ENCODE peak calls at places on chromosomes 13 and 19, in seven cellular contexts. I, M, K, A, N, P and W are unnamed samples. For H3K4me1, the result is how much of the 10 kb centered on the place peaks cover.

GRCh38 chr13:40665754-40666057 is 735 bp downstream of the FOXO1 start:
- DNase-seq in I (no peak), M (no peak), K (no peak), A (no peak), N (no peak), P (peak), W (no peak)

GRCh38 chr13:82627183-82627582 is 1255.1 kb downstream of the SLITRK1 start:
- DNase-seq in I (no peak), M (peak), K (peak), A (no peak), N (no peak), P (no peak), W (peak)

GRCh38 chr19:45591004-45591637 is 6.5 kb upstream of the OPA3 start:
- DNase-seq in I (peak), M (peak), K (no peak), A (no peak), N (peak), P (no peak), W (no peak)

GRCh38 chr19:994516-994915 is 5.7 kb upstream of the GRIN3B start:
- DNase-seq in I (no peak), M (no peak), K (no peak), A (no peak), N (no peak), P (no peak), W (no peak)

GRCh38 chr13:33153421-33154381 is 131.9 kb downstream of the STARD13 start:
- DNase-seq in I (no peak), M (peak), K (peak), A (peak), N (no peak), P (peak), W (no peak)

GRCh38 chr19:49149652-49150105 is 5.5 kb downstream of the HRC start:
- DNase-seq in I (peak), M (peak), K (peak), A (no peak), N (no peak), P (peak), W (peak)

GRCh38 chr19:5128932-5129389 is 160.0 kb downstream of the KDM4B start:
- DNase-seq in I (no peak), M (no peak), K (peak), A (no peak), N (no peak), P (no peak), W (no peak)

GRCh38 chr13:99648905-99649304 is 147.6 kb downstream of the TM9SF2 start:
- DNase-seq in I (no peak), M (no peak), K (no peak), A (no peak), N (no peak), P (no peak), W (no peak)

GRCh38 chr19:12665646-12666304 is 767 bp downstream of the MAN2B1 start:
- DNase-seq in I (no peak), M (peak), K (no peak), A (no peak), N (peak), P (no peak), W (no peak)

GRCh38 chr13:83881917-83882625 is at the start of gene SLITRK1:
- DNase-seq in I (no peak), M (peak), K (no peak), A (no peak), N (no peak), P (no peak), W (no peak)

GRCh38 chr19:14091086-14091884 is 734 bp upstream of the SAMD1 start:
- DNase-seq in I (peak), M (peak), K (peak), A (no peak), N (peak), P (no peak), W (no peak)

GRCh38 chr13:92390217-92390616 is 836.4 kb upstream of the GPC6 start:
- DNase-seq in I (no peak), M (no peak), K (no peak), A (no peak), N (no peak), P (no peak), W (no peak)

GRCh38 chr19:30255783-30256509 is 116.2 kb upstream of the ZNF536 start:
- DNase-seq in I (no peak), M (no peak), K (no peak), A (no peak), N (no peak), P (no peak), W (no peak)
- TF ChIP-seq CTCF in I (no peak), M (no peak), K (no peak), A (no peak), N (no peak), P (no peak), W (no peak)

GRCh38 chr13:97238883-97239282 is 16.8 kb downstream of the MBNL2 start:
- DNase-seq in I (no peak), M (no peak), K (no peak), A (no peak), N (no peak), P (no peak), W (no peak)
- H3K27ac ChIP-seq in I (no peak), M (no peak), K (no peak), A (no peak), N (no peak), P (peak), W (no peak)

GRCh38 chr19:6875218-6875617 is 12.2 kb upstream of the ADGRE1 start:
- DNase-seq in I (no peak), M (no peak), K (no peak), A (no peak), N (no peak), P (no peak), W (no peak)
- H3K4me1 ChIP-seq in I (under half), M (under half), K (under half), A (under half), N (under half), P (under half), W (under half)

GRCh38 chr19:42018503-42019193 is 24.6 kb upstream of the ATP1A3 start:
- DNase-seq in I (no peak), M (peak), K (no peak), A (no peak), N (no peak), P (no peak), W (no peak)
- TF ChIP-seq CTCF in I (no peak), M (no peak), K (no peak), A (no peak), N (no peak), P (no peak), W (no peak)

DNA sequence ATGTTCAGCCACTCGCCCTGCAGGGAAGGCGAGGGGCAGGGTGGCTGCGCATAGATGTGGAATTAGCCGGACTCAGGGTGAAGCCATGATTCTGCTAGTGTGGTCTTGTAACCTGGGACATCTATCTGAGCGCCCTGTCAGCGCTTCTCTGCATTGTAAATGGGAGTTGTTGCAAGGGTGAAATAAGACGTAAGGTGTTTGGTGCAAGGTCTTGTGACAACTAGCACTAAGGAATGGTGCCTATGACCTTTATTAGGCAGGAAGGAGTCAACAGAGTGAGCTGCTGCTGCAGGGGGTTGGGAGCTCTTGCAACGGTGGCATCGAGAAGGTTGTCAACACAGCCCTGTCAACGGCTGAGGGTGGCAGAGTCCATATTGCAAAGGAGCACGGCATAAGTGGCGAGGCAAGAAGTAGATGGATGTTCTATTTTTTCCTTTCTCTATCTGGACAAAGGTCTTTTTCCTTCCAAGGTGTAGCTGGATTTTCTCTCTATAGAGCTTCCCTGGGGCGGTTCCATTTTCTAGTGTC is 49.3 kb downstream of the IRS2 start:
- DNase-seq in I (no peak), M (no peak), K (no peak), A (no peak), N (no peak), P (no peak), W (no peak)
- H3K27ac ChIP-seq in I (no peak), M (no peak), K (no peak), A (no peak), N (no peak), P (peak), W (no peak)

DNA sequence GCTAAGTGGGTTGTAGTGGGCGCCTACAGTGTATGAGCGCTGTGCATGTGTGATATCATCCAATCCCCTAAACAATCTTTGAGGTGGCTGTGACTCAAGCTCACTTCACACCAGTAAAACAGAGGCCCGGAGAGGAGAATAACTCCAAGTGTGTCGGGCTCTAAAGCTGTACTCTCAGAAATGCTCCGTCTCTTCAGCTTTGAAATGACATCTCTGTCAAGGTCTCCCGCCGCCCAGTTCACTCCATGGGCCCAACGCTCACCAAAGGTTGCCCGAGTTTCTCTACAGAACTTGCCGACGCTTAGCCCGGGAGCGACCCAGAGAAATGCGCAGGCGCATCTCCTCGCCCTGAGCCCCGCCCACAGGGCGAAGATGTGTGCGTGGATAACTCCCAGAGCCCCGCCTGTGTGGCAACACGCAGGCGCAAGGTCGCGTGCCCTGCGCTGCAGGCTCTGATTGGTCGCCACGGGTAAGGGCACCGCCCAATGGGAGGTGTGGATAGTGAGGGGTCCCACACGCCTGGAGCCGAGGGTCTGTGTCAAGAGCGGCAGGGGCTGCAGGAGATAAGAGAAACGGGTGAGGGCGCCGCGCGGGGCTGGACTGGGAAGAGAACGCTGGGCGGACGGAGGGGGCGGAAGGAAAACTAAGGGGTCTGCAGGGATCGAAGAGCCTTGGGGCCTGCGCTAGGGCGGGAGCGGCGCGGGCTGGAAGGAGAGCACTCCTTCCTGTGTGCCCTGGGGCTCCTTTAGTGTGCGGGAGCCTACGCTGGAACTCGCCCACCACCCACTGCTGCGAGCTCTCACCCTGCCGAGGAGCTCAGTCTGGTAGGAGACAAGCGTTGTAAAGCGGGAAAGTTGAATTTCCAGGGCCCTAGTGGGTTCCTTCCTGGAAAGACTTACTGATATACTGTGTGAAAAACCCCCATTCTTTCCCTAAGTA is at the start of gene ZNF526:
- DNase-seq in I (peak), M (peak), K (peak), A (peak), N (peak), P (peak), W (peak)
- H3K4me1 ChIP-seq in I (half or more), M (under half), K (under half), A (under half), N (half or more), P (half or more), W (under half)

GRCh38 chr19:36054119-36054732 is at the start of gene THAP8:
- DNase-seq in I (peak), M (peak), K (peak), A (peak), N (peak), P (peak), W (peak)

GRCh38 chr19:36051637-36052036 is 2.4 kb downstream of the THAP8 start:
- DNase-seq in I (no peak), M (no peak), K (no peak), A (no peak), N (no peak), P (no peak), W (no peak)

GRCh38 chr19:36051236-36051635 is 2.8 kb downstream of the THAP8 start:
- DNase-seq in I (no peak), M (no peak), K (no peak), A (no peak), N (no peak), P (no peak), W (no peak)

GRCh38 chr19:36058481-36059179 is 3.9 kb downstream of the WDR62 start:
- DNase-seq in I (no peak), M (no peak), K (no peak), A (no peak), N (no peak), P (no peak), W (no peak)

GRCh38 chr19:36054733-36055686 is at the start of gene WDR62:
- DNase-seq in I (peak), M (no peak), K (no peak), A (peak), N (peak), P (peak), W (no peak)
- TF ChIP-seq CTCF in I (no peak), M (no peak), K (no peak), A (no peak), N (peak), P (no peak), W (no peak)

GRCh38 chr13:23822252-23822824 is 66.9 kb downstream of the MIPEP start:
- DNase-seq in I (no peak), M (no peak), K (no peak), A (no peak), N (no peak), P (no peak), W (no peak)
- H3K27ac ChIP-seq in I (no peak), M (no peak), K (no peak), A (no peak), N (no peak), P (no peak), W (no peak)